ENCODE peak calls at places on chromosomes 11 and 22, in eight cellular contexts. S is Karpas-422; E is mesothelial cell of epicardium; F is stimulated activated CD4-positive, alpha-beta T cell treated with anti-CD3 and anti-CD28 coated beads, Interleukin-1b, Interleukin-23, amount 100 ng/mL, for 48 hours; M is A172; O is HEK293T; R is cardiac fibroblast; K is GDM1. H is an unnamed sample.

GRCh38 chr11:81870066-81870412 is 863.6 kb downstream of the FAM181B start:
- DNase-seq in S (no peak), E (no peak), F (no peak), M (no peak), O (no peak), R (no peak), K (no peak), H (no peak)

GRCh38 chr11:2520736-2521035 is 75.9 kb downstream of the KCNQ1 start:
- DNase-seq in S (no peak), E (no peak), F (no peak), M (no peak), O (no peak), R (no peak), K (no peak), H (no peak)

GRCh38 chr11:35163707-35164496 is 24.9 kb downstream of the CD44 start:
- DNase-seq in S (peak), E (no peak), F (peak), M (no peak), O (no peak), R (no peak), K (no peak), H (no peak)

GRCh38 chr22:36743591-36744412 is 32.1 kb downstream of the IFT27 start:
- DNase-seq in S (peak), E (no peak), F (no peak), M (no peak), O (no peak), R (no peak), K (no peak), H (peak)

GRCh38 chr11:42034821-42035220 is 575.4 kb upstream of the LRRC4C start:
- DNase-seq in S (no peak), E (no peak), F (no peak), M (no peak), O (no peak), R (no peak), K (no peak), H (no peak)

GRCh38 chr11:44313701-44314489 is 4.0 kb upstream of the ALX4 start:
- DNase-seq in S (no peak), E (no peak), F (no peak), M (no peak), O (no peak), R (peak), K (no peak), H (no peak)

GRCh38 chr11:10581481-10582019 is 13.1 kb upstream of the LYVE1 start:
- DNase-seq in S (no peak), E (no peak), F (no peak), M (no peak), O (no peak), R (peak), K (peak), H (no peak)

GRCh38 chr11:13140873-13141655 is 131.9 kb downstream of the RASSF10 start:
- DNase-seq in S (no peak), E (no peak), F (no peak), M (peak), O (no peak), R (no peak), K (no peak), H (no peak)

GRCh38 chr11:120043323-120043945 is 94.5 kb downstream of the TRIM29 start:
- DNase-seq in S (no peak), E (peak), F (no peak), M (no peak), O (no peak), R (no peak), K (no peak), H (peak)

GRCh38 chr11:2728663-2729332 is 29.0 kb upstream of the KCNQ1OT1 start:
- DNase-seq in S (no peak), E (no peak), F (no peak), M (no peak), O (no peak), R (no peak), K (no peak), H (no peak)

GRCh38 chr22:45717787-45718186 is 46.2 kb downstream of the ATXN10 start:
- DNase-seq in S (no peak), E (no peak), F (no peak), M (peak), O (no peak), R (peak), K (no peak), H (no peak)

GRCh38 chr11:75516886-75517285 is 8.9 kb downstream of the GDPD5 start:
- DNase-seq in S (no peak), E (no peak), F (no peak), M (no peak), O (no peak), R (no peak), K (peak), H (no peak)

GRCh38 chr11:128621491-128622136 is 34.3 kb upstream of the ETS1 start:
- DNase-seq in S (no peak), E (no peak), F (no peak), M (peak), O (no peak), R (peak), K (no peak), H (no peak)

GRCh38 chr22:35452810-35453743 is 53.1 kb downstream of the MCM5 start:
- DNase-seq in S (no peak), E (no peak), F (no peak), M (no peak), O (no peak), R (no peak), K (no peak), H (no peak)

GRCh38 chr11:122850076-122850631 is 11.9 kb downstream of the CRTAM start:
- DNase-seq in S (no peak), E (no peak), F (peak), M (peak), O (no peak), R (peak), K (no peak), H (no peak)

GRCh38 chr11:118232659-118233058 is 7.8 kb upstream of the JAML start:
- DNase-seq in S (no peak), E (no peak), F (peak), M (no peak), O (no peak), R (no peak), K (no peak), H (no peak)

GRCh38 chr11:133724116-133724515 is 121.2 kb downstream of the SPATA19 start:
- DNase-seq in S (no peak), E (no peak), F (no peak), M (no peak), O (no peak), R (no peak), K (no peak), H (no peak)